ENCODE peak calls at places on chromosome 16, in ten cellular contexts. One of them, this sample, is unnamed.

GRCh38 chr16:75172578-75172977 is 24.3 kb downstream of the ZFP1 start:
- DNase-seq in lung: no peak
- DNase-seq in A549: no peak
- DNase-seq in effector memory CD4-positive, alpha-beta T cell: no peak
- DNase-seq in transverse colon: no peak
- DNase-seq in fibroblast of lung: no peak
- DNase-seq in astrocyte of the cerebellum: no peak
- DNase-seq in neural progenitor cell: no peak
- DNase-seq in uterus: no peak
- DNase-seq in heart left ventricle: no peak
- DNase-seq in this sample: no peak

GRCh38 chr16:23710008-23710407 is 3.0 kb downstream of the ERN2 start:
- DNase-seq in fibroblast of lung: no peak
- DNase-seq in heart left ventricle: no peak
- DNase-seq in neural progenitor cell: no peak
- DNase-seq in effector memory CD4-positive, alpha-beta T cell: no peak
- DNase-seq in astrocyte of the cerebellum: no peak
- DNase-seq in A549: no peak
- DNase-seq in lung: no peak
- DNase-seq in uterus: no peak
- DNase-seq in transverse colon: no peak
- DNase-seq in this sample: no peak

GRCh38 chr16:2498531-2499253 is 15.1 kb upstream of the ATP6V0C start:
- DNase-seq in uterus: no peak
- DNase-seq in astrocyte of the cerebellum: no peak
- DNase-seq in effector memory CD4-positive, alpha-beta T cell: no peak
- DNase-seq in lung: peak
- DNase-seq in heart left ventricle: no peak
- DNase-seq in neural progenitor cell: no peak
- DNase-seq in transverse colon: no peak
- DNase-seq in fibroblast of lung: no peak
- DNase-seq in A549: no peak
- DNase-seq in this sample: peak

GRCh38 chr16:88522276-88522949 is 47.8 kb upstream of the ZC3H18 start:
- DNase-seq in transverse colon: no peak
- DNase-seq in A549: no peak
- DNase-seq in uterus: no peak
- DNase-seq in lung: no peak
- DNase-seq in heart left ventricle: no peak
- DNase-seq in astrocyte of the cerebellum: no peak
- DNase-seq in neural progenitor cell: no peak
- DNase-seq in fibroblast of lung: no peak
- DNase-seq in effector memory CD4-positive, alpha-beta T cell: no peak
- DNase-seq in this sample: no peak

GRCh38 chr16:72072514-72073342 is 9.7 kb downstream of the HPR start:
- DNase-seq in effector memory CD4-positive, alpha-beta T cell: no peak
- DNase-seq in astrocyte of the cerebellum: no peak
- DNase-seq in fibroblast of lung: peak
- DNase-seq in transverse colon: no peak
- DNase-seq in heart left ventricle: peak
- DNase-seq in lung: no peak
- DNase-seq in A549: no peak
- DNase-seq in neural progenitor cell: peak
- DNase-seq in uterus: no peak
- DNase-seq in this sample: no peak

GRCh38 chr16:70804729-70805169 is 3.8 kb upstream of the VAC14 start:
- DNase-seq in effector memory CD4-positive, alpha-beta T cell: no peak
- DNase-seq in A549: no peak
- DNase-seq in transverse colon: no peak
- DNase-seq in lung: no peak
- DNase-seq in fibroblast of lung: no peak
- DNase-seq in neural progenitor cell: no peak
- DNase-seq in astrocyte of the cerebellum: no peak
- DNase-seq in heart left ventricle: no peak
- DNase-seq in uterus: no peak
- DNase-seq in this sample: no peak

GRCh38 chr16:63403792-63404191 is 1367.6 kb upstream of the CDH8 start:
- DNase-seq in effector memory CD4-positive, alpha-beta T cell: no peak
- DNase-seq in lung: no peak
- DNase-seq in astrocyte of the cerebellum: no peak
- DNase-seq in heart left ventricle: no peak
- DNase-seq in fibroblast of lung: no peak
- DNase-seq in A549: no peak
- DNase-seq in neural progenitor cell: no peak
- DNase-seq in transverse colon: no peak
- DNase-seq in uterus: no peak
- DNase-seq in this sample: no peak

GRCh38 chr16:1723450-1724147 is 17.6 kb downstream of the MAPK8IP3 start:
- DNase-seq in transverse colon: peak
- DNase-seq in heart left ventricle: no peak
- DNase-seq in effector memory CD4-positive, alpha-beta T cell: no peak
- DNase-seq in astrocyte of the cerebellum: no peak
- DNase-seq in fibroblast of lung: peak
- DNase-seq in A549: peak
- DNase-seq in uterus: no peak
- DNase-seq in neural progenitor cell: peak
- DNase-seq in lung: no peak
- DNase-seq in this sample: peak

GRCh38 chr16:53768593-53768992 is 64.6 kb downstream of the FTO start:
- DNase-seq in uterus: no peak
- DNase-seq in neural progenitor cell: no peak
- DNase-seq in transverse colon: no peak
- DNase-seq in lung: peak
- DNase-seq in astrocyte of the cerebellum: peak
- DNase-seq in A549: peak
- DNase-seq in heart left ventricle: no peak
- DNase-seq in fibroblast of lung: peak
- DNase-seq in effector memory CD4-positive, alpha-beta T cell: no peak
- DNase-seq in this sample: peak

GRCh38 chr16:70523621-70524405 is at the start of gene SF3B3:
- DNase-seq in lung: peak
- DNase-seq in astrocyte of the cerebellum: no peak
- DNase-seq in fibroblast of lung: no peak
- DNase-seq in neural progenitor cell: peak
- DNase-seq in transverse colon: peak
- DNase-seq in heart left ventricle: peak
- DNase-seq in effector memory CD4-positive, alpha-beta T cell: peak
- DNase-seq in A549: peak
- DNase-seq in uterus: peak
- DNase-seq in this sample: peak

DNA sequence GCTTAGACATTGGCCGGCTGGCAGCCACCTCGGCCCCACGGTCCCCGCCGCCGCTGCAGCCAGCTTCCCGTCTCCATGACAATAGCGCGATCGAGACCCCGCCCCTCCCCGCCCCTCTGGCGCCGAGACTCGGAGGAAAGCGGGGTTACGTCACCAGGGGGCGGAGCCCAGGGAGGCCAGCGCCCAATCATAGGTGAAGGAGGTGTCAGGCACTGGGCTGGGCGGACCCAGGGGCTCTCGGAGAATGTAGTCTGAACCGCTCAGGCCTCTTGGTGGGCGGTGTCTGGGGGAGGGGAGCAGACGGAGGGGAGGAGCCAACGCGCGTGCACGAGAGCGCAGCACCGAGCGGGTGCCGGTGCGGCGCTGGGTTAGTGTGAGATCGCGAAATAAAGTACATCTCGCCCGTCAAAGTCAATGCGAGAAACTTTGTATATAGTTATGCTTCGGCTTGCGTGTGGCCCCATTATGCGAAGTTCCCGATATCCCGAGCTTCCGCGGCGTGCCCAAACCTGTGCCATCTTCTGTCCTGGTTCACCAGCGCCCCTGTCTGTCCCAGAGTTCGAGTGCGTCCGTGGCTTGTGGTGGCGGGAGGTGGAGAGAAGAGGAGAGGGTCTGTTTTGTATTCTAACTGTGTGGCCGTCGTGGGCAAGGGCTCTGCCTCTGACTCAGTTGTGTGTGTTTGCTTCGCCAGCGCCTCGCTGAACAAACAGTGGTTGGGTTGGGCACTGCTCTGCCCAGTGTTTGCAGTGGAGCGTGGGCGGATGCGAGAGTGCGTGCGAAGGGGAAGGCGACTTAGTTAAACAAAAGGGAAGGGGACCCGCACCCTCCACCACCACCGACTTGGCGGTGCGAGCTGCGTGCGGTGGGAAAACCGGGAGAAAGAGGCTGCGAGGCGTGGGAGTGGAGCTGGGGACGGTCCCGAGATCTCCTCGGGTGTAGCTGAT is 1.3 kb upstream of the IRX5 start:
- DNase-seq in transverse colon: peak
- DNase-seq in astrocyte of the cerebellum: peak
- DNase-seq in uterus: peak
- DNase-seq in neural progenitor cell: peak
- DNase-seq in effector memory CD4-positive, alpha-beta T cell: peak
- DNase-seq in heart left ventricle: peak
- DNase-seq in A549: peak
- DNase-seq in lung: peak
- DNase-seq in fibroblast of lung: peak
- DNase-seq in this sample: peak
- H3K4me3 ChIP-seq in transverse colon: peak
- H3K4me3 ChIP-seq in astrocyte of the cerebellum: peak
- H3K4me3 ChIP-seq in uterus: peak
- H3K4me3 ChIP-seq in neural progenitor cell: peak
- H3K4me3 ChIP-seq in effector memory CD4-positive, alpha-beta T cell: peak
- H3K4me3 ChIP-seq in heart left ventricle: peak
- H3K4me3 ChIP-seq in A549: peak
- H3K4me3 ChIP-seq in lung: peak
- H3K4me3 ChIP-seq in fibroblast of lung: peak
- H3K4me3 ChIP-seq in this sample: peak

DNA sequence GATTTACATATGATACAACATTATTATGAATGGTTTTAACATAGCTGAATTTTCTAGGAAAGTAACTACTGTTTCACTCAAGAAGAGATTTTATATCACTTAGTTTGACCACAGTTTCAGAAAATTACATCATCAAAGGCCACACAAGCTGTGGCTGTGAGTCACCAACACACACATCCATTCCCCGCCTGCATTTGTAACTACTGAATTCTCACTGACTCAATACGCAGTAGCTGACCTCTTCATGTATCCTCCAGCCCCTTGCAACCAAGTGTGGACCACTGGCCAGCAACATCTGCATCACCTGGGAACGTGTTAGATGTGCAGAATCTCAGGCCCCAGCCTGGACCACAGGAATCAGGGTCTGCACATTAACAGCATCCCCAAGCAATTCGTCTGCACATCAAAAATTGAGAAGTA is 197.6 kb downstream of the XYLT1 start:
- DNase-seq in heart left ventricle: no peak
- DNase-seq in fibroblast of lung: peak
- DNase-seq in lung: no peak
- DNase-seq in uterus: no peak
- DNase-seq in transverse colon: no peak
- DNase-seq in neural progenitor cell: no peak
- DNase-seq in effector memory CD4-positive, alpha-beta T cell: no peak
- DNase-seq in A549: peak
- DNase-seq in astrocyte of the cerebellum: peak
- DNase-seq in this sample: peak
- H3K4me3 ChIP-seq in heart left ventricle: no peak
- H3K4me3 ChIP-seq in fibroblast of lung: no peak
- H3K4me3 ChIP-seq in lung: no peak
- H3K4me3 ChIP-seq in uterus: no peak
- H3K4me3 ChIP-seq in transverse colon: no peak
- H3K4me3 ChIP-seq in neural progenitor cell: no peak
- H3K4me3 ChIP-seq in effector memory CD4-positive, alpha-beta T cell: no peak
- H3K4me3 ChIP-seq in A549: no peak
- H3K4me3 ChIP-seq in astrocyte of the cerebellum: no peak
- H3K4me3 ChIP-seq in this sample: no peak

GRCh38 chr16:706189-707061 is 824 bp upstream of the FBXL16 start:
- DNase-seq in uterus: no peak
- DNase-seq in heart left ventricle: no peak
- DNase-seq in A549: no peak
- DNase-seq in neural progenitor cell: peak
- DNase-seq in effector memory CD4-positive, alpha-beta T cell: no peak
- DNase-seq in astrocyte of the cerebellum: no peak
- DNase-seq in transverse colon: no peak
- DNase-seq in fibroblast of lung: no peak
- DNase-seq in lung: no peak
- DNase-seq in this sample: no peak

GRCh38 chr16:707062-707538 is 1.5 kb upstream of the FBXL16 start:
- DNase-seq in A549: peak
- DNase-seq in effector memory CD4-positive, alpha-beta T cell: no peak
- DNase-seq in heart left ventricle: no peak
- DNase-seq in fibroblast of lung: no peak
- DNase-seq in transverse colon: no peak
- DNase-seq in lung: no peak
- DNase-seq in astrocyte of the cerebellum: no peak
- DNase-seq in uterus: no peak
- DNase-seq in neural progenitor cell: no peak
- DNase-seq in this sample: no peak

GRCh38 chr16:704552-705380 is 835 bp downstream of the FBXL16 start:
- DNase-seq in neural progenitor cell: peak
- DNase-seq in A549: no peak
- DNase-seq in fibroblast of lung: no peak
- DNase-seq in lung: no peak
- DNase-seq in uterus: no peak
- DNase-seq in effector memory CD4-positive, alpha-beta T cell: no peak
- DNase-seq in astrocyte of the cerebellum: no peak
- DNase-seq in transverse colon: no peak
- DNase-seq in heart left ventricle: no peak
- DNase-seq in this sample: no peak

GRCh38 chr16:704047-704446 is 1.6 kb downstream of the FBXL16 start:
- DNase-seq in uterus: no peak
- DNase-seq in lung: no peak
- DNase-seq in heart left ventricle: no peak
- DNase-seq in neural progenitor cell: no peak
- DNase-seq in transverse colon: no peak
- DNase-seq in A549: no peak
- DNase-seq in astrocyte of the cerebellum: no peak
- DNase-seq in effector memory CD4-positive, alpha-beta T cell: no peak
- DNase-seq in fibroblast of lung: no peak
- DNase-seq in this sample: no peak

DNA sequence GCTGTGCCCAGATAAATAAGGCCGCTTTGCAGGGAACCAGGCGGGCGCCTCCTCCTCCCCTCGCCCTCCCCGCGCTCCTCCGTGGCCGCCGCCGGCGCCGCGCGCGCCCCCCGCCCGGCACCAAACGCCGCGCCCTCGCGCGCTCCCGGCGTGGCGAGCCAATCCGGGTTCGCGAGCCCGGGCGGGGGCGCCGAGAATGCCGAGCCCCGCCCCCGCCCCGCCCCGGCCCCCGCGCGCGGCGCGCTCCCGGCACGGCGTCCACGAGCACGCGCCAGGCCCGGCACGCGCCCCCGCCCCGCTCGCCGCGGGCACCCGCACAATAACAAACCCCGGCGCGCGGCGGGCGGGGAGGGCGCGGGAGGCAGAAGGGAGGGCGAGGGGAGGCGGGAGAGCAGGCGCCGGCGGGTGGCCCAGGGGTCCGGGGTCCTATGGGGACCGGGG is at the start of gene FBXL16:
- DNase-seq in lung: no peak
- DNase-seq in fibroblast of lung: no peak
- DNase-seq in uterus: no peak
- DNase-seq in transverse colon: no peak
- DNase-seq in astrocyte of the cerebellum: no peak
- DNase-seq in heart left ventricle: no peak
- DNase-seq in A549: no peak
- DNase-seq in effector memory CD4-positive, alpha-beta T cell: no peak
- DNase-seq in neural progenitor cell: peak
- DNase-seq in this sample: no peak
- H3K4me3 ChIP-seq in lung: no peak
- H3K4me3 ChIP-seq in fibroblast of lung: no peak
- H3K4me3 ChIP-seq in uterus: no peak
- H3K4me3 ChIP-seq in transverse colon: no peak
- H3K4me3 ChIP-seq in astrocyte of the cerebellum: no peak
- H3K4me3 ChIP-seq in heart left ventricle: peak
- H3K4me3 ChIP-seq in A549: peak
- H3K4me3 ChIP-seq in effector memory CD4-positive, alpha-beta T cell: no peak
- H3K4me3 ChIP-seq in neural progenitor cell: peak
- H3K4me3 ChIP-seq in this sample: peak

GRCh38 chr16:25374556-25374955 is 116.9 kb upstream of the ZKSCAN2 start:
- DNase-seq in heart left ventricle: no peak
- DNase-seq in transverse colon: no peak
- DNase-seq in astrocyte of the cerebellum: no peak
- DNase-seq in A549: no peak
- DNase-seq in fibroblast of lung: no peak
- DNase-seq in uterus: no peak
- DNase-seq in effector memory CD4-positive, alpha-beta T cell: no peak
- DNase-seq in lung: no peak
- DNase-seq in neural progenitor cell: no peak
- DNase-seq in this sample: no peak
- H3K4me3 ChIP-seq in heart left ventricle: no peak
- H3K4me3 ChIP-seq in transverse colon: no peak
- H3K4me3 ChIP-seq in astrocyte of the cerebellum: no peak
- H3K4me3 ChIP-seq in A549: no peak
- H3K4me3 ChIP-seq in fibroblast of lung: no peak
- H3K4me3 ChIP-seq in uterus: no peak
- H3K4me3 ChIP-seq in effector memory CD4-positive, alpha-beta T cell: no peak
- H3K4me3 ChIP-seq in lung: no peak
- H3K4me3 ChIP-seq in neural progenitor cell: no peak
- H3K4me3 ChIP-seq in this sample: no peak